ENCODE peak calls at places on chromosome 13, in seven cellular contexts. L, Z, X, W, R, N and Y are unnamed samples.

GRCh38 chr13:31765441-31765840 is 26.1 kb downstream of the RXFP2 start:
- DNase-seq in L (no peak), Z (no peak), X (no peak), W (no peak), R (no peak), N (no peak), Y (no peak)

GRCh38 chr13:21949818-21950429 is 279.1 kb downstream of the FGF9 start:
- DNase-seq in L (no peak), Z (no peak), X (no peak), W (no peak), R (no peak), N (no peak), Y (no peak)

GRCh38 chr13:40102854-40103253 is 447.4 kb downstream of the COG6 start:
- DNase-seq in L (peak; percentile 46), Z (peak; percentile 59), X (no peak), W (peak; percentile 66), R (peak; percentile 52), N (no peak), Y (no peak)

GRCh38 chr13:107258599-107259187 is 690.8 kb upstream of the ARGLU1 start:
- DNase-seq in L (no peak), Z (no peak), X (no peak), W (no peak), R (no peak), N (no peak), Y (no peak)

GRCh38 chr13:111228262-111229144 is 91.9 kb upstream of the TEX29 start:
- DNase-seq in L (no peak), Z (no peak), X (no peak), W (no peak), R (no peak), N (no peak), Y (no peak)

GRCh38 chr13:44815507-44816074 is 173.7 kb downstream of the NUFIP1 start:
- DNase-seq in L (no peak), Z (peak; percentile 87), X (peak; percentile 22), W (peak; percentile 45), R (no peak), N (peak; percentile 72), Y (no peak)

GRCh38 chr13:41960700-41961697 is at the start of gene VWA8:
- DNase-seq in L (peak; percentile 83), Z (peak; percentile 86), X (peak; percentile 48), W (peak; percentile 66), R (peak; percentile 85), N (peak; percentile 81), Y (peak; percentile 87)

GRCh38 chr13:111039735-111040134 is 75.4 kb upstream of the ARHGEF7 start:
- DNase-seq in L (no peak), Z (no peak), X (no peak), W (no peak), R (no peak), N (no peak), Y (no peak)

GRCh38 chr13:59514316-59514715 is 649.4 kb downstream of the DIAPH3 start:
- DNase-seq in L (no peak), Z (no peak), X (no peak), W (no peak), R (no peak), N (no peak), Y (no peak)

GRCh38 chr13:36706755-36707154 is 32.9 kb downstream of the SERTM1 start:
- DNase-seq in L (no peak), Z (no peak), X (no peak), W (no peak), R (no peak), N (no peak), Y (no peak)

GRCh38 chr13:65631078-65631477 is 1599.1 kb downstream of the PCDH9 start:
- DNase-seq in L (no peak), Z (no peak), X (no peak), W (no peak), R (no peak), N (no peak), Y (no peak)

DNA sequence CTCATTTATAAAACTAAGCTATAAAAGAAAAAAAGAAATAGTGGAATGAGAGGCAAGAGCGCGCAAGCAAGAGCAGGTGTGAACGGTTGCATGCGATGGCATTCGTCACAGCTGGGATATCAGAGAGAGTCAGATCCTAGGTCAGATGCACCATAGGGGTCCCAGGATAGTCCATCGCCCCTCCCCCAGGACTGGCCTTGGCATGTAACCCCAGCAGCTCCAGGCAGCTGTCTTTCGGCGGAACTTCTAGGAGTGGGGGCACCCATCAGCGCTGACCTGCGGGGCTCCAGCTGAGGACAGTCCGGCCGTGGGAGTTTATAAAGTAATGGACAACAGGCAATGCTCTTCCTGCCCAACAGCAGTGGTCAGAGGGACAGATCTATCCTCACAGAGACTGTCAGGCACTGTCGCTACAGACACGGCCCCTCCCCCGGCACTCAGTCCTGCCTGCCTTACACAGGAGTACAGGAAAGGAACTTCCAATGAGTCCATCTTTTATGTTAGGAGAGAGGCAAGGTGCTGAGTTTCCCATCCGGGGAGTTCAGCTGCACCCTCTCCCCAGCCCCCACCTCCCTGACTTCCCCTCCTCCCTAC is 1.4 kb downstream of the SIAH3 start:
- DNase-seq in L (no peak), Z (no peak), X (no peak), W (no peak), R (no peak), N (no peak), Y (no peak)
- H3K4me3 ChIP-seq in L (peak overlapping the region; percentile 72), Z (no peak overlapping the region), X (no peak overlapping the region), W (no peak overlapping the region), R (peak overlapping the region; percentile 41), N (no peak overlapping the region), Y (peak overlapping the region; percentile 8)

GRCh38 chr13:98307392-98307743 is 130.3 kb upstream of the RNF113B start:
- DNase-seq in L (no peak), Z (no peak), X (no peak), W (no peak), R (no peak), N (no peak), Y (no peak)
- H3K27ac ChIP-seq in L (no peak overlapping the region), Z (no peak overlapping the region), X (no peak overlapping the region), W (no peak overlapping the region), R (peak overlapping the region; percentile 60), N (peak overlapping the region; percentile 58), Y (no peak overlapping the region)

DNA sequence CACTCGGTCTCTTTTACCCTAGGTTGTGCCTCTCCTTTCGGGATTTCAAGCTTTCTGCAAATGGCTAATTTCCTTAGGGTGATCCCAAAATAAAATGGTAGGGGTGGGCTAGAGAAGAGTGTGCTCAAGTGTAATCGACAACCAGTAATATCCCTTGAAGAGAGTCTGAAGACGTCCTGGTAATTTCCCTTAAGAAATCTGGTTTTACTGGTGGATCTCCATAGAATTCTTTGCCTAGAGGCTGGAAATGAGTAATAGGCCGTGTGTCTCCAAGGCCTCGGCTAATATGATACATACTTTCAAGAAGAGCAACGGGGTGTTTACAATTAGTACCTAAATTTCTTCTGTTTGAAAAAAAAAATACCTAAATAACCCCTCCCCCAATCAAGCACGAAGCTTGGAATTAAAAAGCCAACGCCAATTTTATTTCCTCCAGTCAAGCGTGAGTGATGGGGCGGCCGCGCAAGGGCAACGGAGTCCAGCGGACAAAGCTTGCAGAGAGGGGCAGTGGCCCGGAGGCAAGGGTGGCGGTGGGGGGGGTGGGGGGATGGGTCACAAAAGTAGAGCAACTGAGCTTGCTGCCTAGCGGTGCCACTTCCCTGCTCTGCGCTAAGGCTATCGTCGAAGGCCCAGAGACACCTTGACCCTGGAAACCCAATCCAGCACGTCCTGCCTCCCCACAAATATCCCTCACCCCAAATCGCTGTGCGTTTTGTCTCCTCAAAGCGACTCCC is 7.8 kb downstream of the SOX21 start:
- DNase-seq in L (no peak), Z (no peak), X (no peak), W (no peak), R (no peak), N (no peak), Y (no peak)
- H3K9me3 ChIP-seq in L (no peaks in the 10 kb centered on the region), Z (no peaks in the 10 kb centered on the region), X (no peaks in the 10 kb centered on the region), W (no peaks in the 10 kb centered on the region), R (peaks cover 13% of the 10 kb centered on the region), N (no peaks in the 10 kb centered on the region), Y (no peaks in the 10 kb centered on the region)

GRCh38 chr13:33251131-33251629 is 34.4 kb downstream of the STARD13 start:
- DNase-seq in L (no peak), Z (no peak), X (no peak), W (peak; percentile 66), R (no peak), N (no peak), Y (no peak)
- H3K4me3 ChIP-seq in L (no peak overlapping the region), Z (no peak overlapping the region), X (no peak overlapping the region), W (no peak overlapping the region), R (no peak overlapping the region), N (no peak overlapping the region), Y (no peak overlapping the region)

GRCh38 chr13:33235078-33235477 is 50.5 kb downstream of the STARD13 start:
- DNase-seq in L (no peak), Z (no peak), X (peak; percentile 33), W (no peak), R (no peak), N (no peak), Y (no peak)
- H3K27ac ChIP-seq in L (no peak overlapping the region), Z (peak overlapping the region; percentile 33), X (peak overlapping the region; percentile 4), W (peak overlapping the region; percentile 8), R (peak overlapping the region; percentile 48), N (peak overlapping the region; percentile 46), Y (peak overlapping the region; percentile 2)